ENCODE peak calls at places on chromosome 5, in eight cellular contexts. A is upper lobe of right lung; B is CD4-positive, alpha-beta T cell; G is small intestine; J is Karpas-422; Q is effector memory CD4-positive, alpha-beta T cell; E is CD8-positive, alpha-beta memory T cell; M is OCI-LY7. W is an unnamed sample.

GRCh38 chr5:150107909-150108447 is 21.6 kb upstream of the CSF1R start:
- DNase-seq in J (no peak), A (peak; percentile 22), G (peak; percentile 88), B (no peak), Q (no peak), E (no peak), M (no peak), W (no peak)

GRCh38 chr5:103290846-103291245 is 32.3 kb downstream of the MACIR start:
- DNase-seq in J (no peak), Q (no peak), B (no peak), G (no peak), M (no peak), A (no peak), E (no peak), W (no peak)

GRCh38 chr5:75961814-75962213 is 121.4 kb upstream of the SV2C start:
- DNase-seq in B (no peak), E (no peak), M (no peak), G (no peak), A (no peak), Q (no peak), J (no peak), W (no peak)

GRCh38 chr5:108681079-108681921 is 66.4 kb upstream of the FER start:
- DNase-seq in E (no peak), Q (no peak), J (peak; percentile 74), M (peak; percentile 37), A (no peak), G (peak; percentile 60), B (no peak), W (no peak)

GRCh38 chr5:120463991-120464626 is at the start of gene PRR16:
- DNase-seq in J (no peak), Q (no peak), A (peak; percentile 72), G (no peak), B (no peak), E (no peak), M (no peak), W (no peak)

GRCh38 chr5:132327278-132327959 is 33.2 kb downstream of the SLC22A4 start:
- DNase-seq in A (no peak), J (no peak), B (no peak), M (no peak), E (no peak), Q (no peak), G (no peak), W (no peak)

GRCh38 chr5:11387382-11387781 is 516.9 kb downstream of the CTNND2 start:
- DNase-seq in M (no peak), Q (no peak), B (no peak), G (no peak), A (no peak), J (no peak), E (no peak), W (no peak)

GRCh38 chr5:173885481-173886010 is 2.6 kb upstream of the CPEB4 start:
- DNase-seq in B (no peak), G (peak; percentile 88), A (no peak), E (no peak), Q (no peak), J (no peak), M (no peak), W (no peak)

GRCh38 chr5:45799388-45799787 is 103.2 kb upstream of the HCN1 start:
- DNase-seq in J (no peak), A (no peak), B (no peak), E (no peak), Q (no peak), G (no peak), M (no peak), W (no peak)

GRCh38 chr5:45795458-45795857 is 99.3 kb upstream of the HCN1 start:
- DNase-seq in B (no peak), Q (no peak), E (no peak), G (no peak), J (no peak), M (no peak), A (no peak), W (no peak)

GRCh38 chr5:45796959-45797553 is 100.9 kb upstream of the HCN1 start:
- DNase-seq in E (no peak), B (no peak), Q (no peak), M (peak; percentile 21), G (no peak), A (no peak), J (peak; percentile 78), W (no peak)

GRCh38 chr5:45800331-45800730 is 104.2 kb upstream of the HCN1 start:
- DNase-seq in E (no peak), A (peak; percentile 33), B (no peak), Q (no peak), J (no peak), M (no peak), G (no peak), W (no peak)
- H3K9me3 ChIP-seq in E (no peaks in the 10 kb centered on the region), A (peaks cover 4% of the 10 kb centered on the region), B (peaks cover 21% of the 10 kb centered on the region), Q (peaks cover 5% of the 10 kb centered on the region), J (peaks cover 9% of the 10 kb centered on the region), M (peaks cover 7% of the 10 kb centered on the region), G (peaks cover 2% of the 10 kb centered on the region), W (no peaks in the 10 kb centered on the region)

GRCh38 chr5:25358919-25359318 is 714.1 kb upstream of the CDH10 start:
- DNase-seq in G (no peak), J (no peak), Q (no peak), A (no peak), E (no peak), B (no peak), M (no peak), W (no peak)
- H3K9me3 ChIP-seq in G (no peaks in the 10 kb centered on the region), J (no peaks in the 10 kb centered on the region), Q (no peaks in the 10 kb centered on the region), A (no peaks in the 10 kb centered on the region), E (no peaks in the 10 kb centered on the region), B (no peaks in the 10 kb centered on the region), M (no peaks in the 10 kb centered on the region), W (no peaks in the 10 kb centered on the region)

GRCh38 chr5:175037820-175038219 is 313.4 kb downstream of the MSX2 start:
- DNase-seq in G (no peak), M (no peak), B (no peak), Q (no peak), E (no peak), A (no peak), J (no peak), W (no peak)

GRCh38 chr5:175034924-175035323 is 310.5 kb downstream of the MSX2 start:
- DNase-seq in G (no peak), Q (no peak), B (no peak), M (no peak), J (no peak), A (no peak), E (no peak), W (no peak)

GRCh38 chr5:175032741-175033151 is 308.4 kb downstream of the MSX2 start:
- DNase-seq in Q (no peak), B (no peak), E (no peak), J (no peak), M (no peak), A (no peak), G (no peak), W (no peak)

GRCh38 chr5:175032013-175032412 is 307.6 kb downstream of the MSX2 start:
- DNase-seq in A (no peak), M (no peak), J (no peak), Q (no peak), B (no peak), G (no peak), E (no peak), W (no peak)

DNA sequence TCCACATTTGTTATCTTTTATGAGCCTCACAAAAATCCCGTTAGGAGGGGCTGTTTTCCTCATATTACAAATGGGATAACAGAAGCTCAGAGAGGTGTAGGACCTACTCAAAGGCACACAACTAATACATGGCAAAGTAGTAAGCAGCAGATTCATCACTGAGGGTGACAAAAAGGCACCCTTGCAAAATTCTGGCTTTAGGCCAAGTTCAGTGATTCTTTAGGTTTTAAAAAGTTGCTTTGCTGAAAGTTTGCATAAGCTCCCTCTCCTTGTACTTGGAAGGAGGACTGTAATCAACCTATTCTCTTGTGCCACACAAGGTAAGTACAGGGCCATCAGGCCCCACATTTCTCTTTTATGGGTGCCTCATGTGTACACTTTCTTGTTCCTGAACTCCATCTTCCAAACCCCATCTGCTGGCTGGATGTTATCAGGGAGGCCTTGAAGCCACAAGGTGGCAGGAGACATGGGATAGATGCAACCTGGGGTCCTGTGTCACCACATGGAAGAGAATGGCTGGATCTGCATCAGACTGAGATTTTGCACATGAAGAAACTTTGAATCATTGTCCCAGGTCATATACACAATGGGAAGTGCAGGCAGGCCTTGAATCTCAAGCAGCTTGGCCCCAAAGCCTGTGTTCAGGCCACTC is 311.6 kb downstream of the MSX2 start:
- DNase-seq in B (no peak), E (no peak), Q (no peak), G (no peak), J (no peak), A (no peak), M (no peak), W (no peak)
- H3K9me3 ChIP-seq in B (no peaks in the 10 kb centered on the region), E (no peaks in the 10 kb centered on the region), Q (no peaks in the 10 kb centered on the region), G (no peaks in the 10 kb centered on the region), J (no peaks in the 10 kb centered on the region), A (no peaks in the 10 kb centered on the region), M (no peaks in the 10 kb centered on the region), W (no peaks in the 10 kb centered on the region)

GRCh38 chr5:12793373-12793772 is 889.1 kb upstream of the CTNND2 start:
- DNase-seq in G (no peak), M (no peak), A (no peak), J (no peak), B (no peak), Q (no peak), E (no peak), W (no peak)
- H3K9me3 ChIP-seq in G (no peaks in the 10 kb centered on the region), M (no peaks in the 10 kb centered on the region), A (no peaks in the 10 kb centered on the region), J (peaks cover 40% of the 10 kb centered on the region), B (peaks cover 5% of the 10 kb centered on the region), Q (no peaks in the 10 kb centered on the region), E (peaks cover 3% of the 10 kb centered on the region), W (no peaks in the 10 kb centered on the region)